ENCODE peak calls at places on chromosomes 11 and 22, in five cellular contexts. J, D, L, M and Z are unnamed samples.

GRCh38 chr11:78654071-78654470 is 79.4 kb upstream of the NARS2 start:
- DNase-seq in J (no peak), D (no peak), L (no peak), M (no peak), Z (no peak)

GRCh38 chr11:122207921-122208764 is 92.1 kb upstream of the BLID start:
- DNase-seq in J (no peak), D (no peak), L (peak; percentile 87), M (no peak), Z (no peak)

GRCh38 chr11:72739240-72740059 is 12.8 kb downstream of the ARAP1 start:
- DNase-seq in J (no peak), D (no peak), L (no peak), M (no peak), Z (no peak)

GRCh38 chr11:120336641-120337132 is 474 bp downstream of the ARHGEF12 start:
- DNase-seq in J (no peak), D (peak; percentile 59), L (peak; percentile 20), M (no peak), Z (no peak)

GRCh38 chr22:30855266-30855665 is 113.3 kb downstream of the MORC2 start:
- DNase-seq in J (no peak), D (no peak), L (no peak), M (no peak), Z (no peak)

GRCh38 chr11:62505784-62506145 is 40.8 kb downstream of the AHNAK start:
- DNase-seq in J (no peak), D (no peak), L (no peak), M (no peak), Z (no peak)

GRCh38 chr22:42399315-42400271 is 32.6 kb downstream of the NFAM1 start:
- DNase-seq in J (peak; percentile 17), D (peak; percentile 28), L (no peak), M (peak; percentile 40), Z (no peak)

GRCh38 chr11:116053538-116053919 is 549.3 kb upstream of the CADM1 start:
- DNase-seq in J (no peak), D (no peak), L (no peak), M (no peak), Z (no peak)

GRCh38 chr11:116232364-116232801 is 540.4 kb downstream of the BUD13 start:
- DNase-seq in J (no peak), D (no peak), L (no peak), M (no peak), Z (peak; percentile 34)

GRCh38 chr22:18012528-18012927 is 11.8 kb downstream of the MICAL3 start:
- DNase-seq in J (no peak), D (no peak), L (peak; percentile 62), M (no peak), Z (no peak)

GRCh38 chr11:118046964-118047700 is 29.7 kb upstream of the TMPRSS4 start:
- DNase-seq in J (no peak), D (no peak), L (no peak), M (no peak), Z (no peak)

GRCh38 chr22:42905702-42906183 is 48.7 kb upstream of the ARFGAP3 start:
- DNase-seq in J (no peak), D (peak; percentile 54), L (no peak), M (peak; percentile 53), Z (no peak)

GRCh38 chr11:61041755-61042518 is 60.4 kb upstream of the CD5 start:
- DNase-seq in J (no peak), D (no peak), L (no peak), M (peak; percentile 64), Z (peak; percentile 29)

GRCh38 chr22:43467171-43467570 is 55.4 kb downstream of the MPPED1 start:
- DNase-seq in J (no peak), D (no peak), L (no peak), M (peak; percentile 85), Z (no peak)

GRCh38 chr11:47778878-47779483 is 11.8 kb upstream of the FNBP4 start:
- DNase-seq in J (no peak), D (no peak), L (no peak), M (no peak), Z (no peak)

GRCh38 chr11:44067266-44067665 is 1.2 kb downstream of the ACCS start:
- DNase-seq in J (no peak), D (no peak), L (no peak), M (no peak), Z (no peak)

GRCh38 chr11:67355023-67355793 is 1.9 kb upstream of the POLD4 start:
- DNase-seq in J (no peak), D (no peak), L (no peak), M (peak; percentile 58), Z (no peak)

GRCh38 chr22:41365425-41365824 is 16.3 kb upstream of the TEF start:
- DNase-seq in J (no peak), D (no peak), L (no peak), M (no peak), Z (no peak)

GRCh38 chr11:103031834-103032233 is 60.1 kb downstream of the DCUN1D5 start:
- DNase-seq in J (no peak), D (no peak), L (peak; percentile 61), M (no peak), Z (no peak)
- H3K4me3 ChIP-seq in J (no peak overlapping the region), D (no peak overlapping the region), L (no peak overlapping the region), M (no peak overlapping the region), Z (no peak overlapping the region)

DNA sequence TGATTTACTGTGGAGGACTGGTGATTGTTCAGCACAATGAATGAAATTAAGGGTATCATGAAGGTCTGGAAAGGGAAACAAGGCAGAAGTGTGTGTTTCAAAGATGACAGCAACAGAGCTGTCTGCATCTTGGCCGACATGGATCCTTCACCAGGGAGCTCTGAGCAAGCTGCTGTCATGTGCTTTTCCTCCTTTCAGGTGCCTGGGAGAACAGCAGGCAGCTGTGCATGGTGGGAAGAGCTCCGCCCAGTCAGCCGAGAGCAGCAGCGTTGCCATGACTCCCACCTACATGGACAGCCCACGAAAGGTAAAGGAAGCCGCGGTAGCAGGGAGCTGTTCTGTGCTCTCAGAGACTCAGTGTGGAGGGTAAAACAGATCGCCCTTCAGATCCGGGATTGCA is 87.1 kb upstream of the YWHAH start:
- DNase-seq in J (no peak), D (no peak), L (no peak), M (no peak), Z (no peak)
- TF ChIP-seq POLR2A in J (no peak), D (no peak), L (no peak), M (no peak), Z (no peak)

GRCh38 chr22:47549741-47550340 is 787.4 kb downstream of the TBC1D22A start:
- DNase-seq in J (no peak), D (no peak), L (no peak), M (no peak), Z (no peak)

GRCh38 chr22:47550524-47551437 is 788.3 kb downstream of the TBC1D22A start:
- DNase-seq in J (no peak), D (no peak), L (no peak), M (peak; percentile 39), Z (no peak)

GRCh38 chr22:47552024-47552423 is 789.6 kb downstream of the TBC1D22A start:
- DNase-seq in J (no peak), D (no peak), L (no peak), M (no peak), Z (no peak)

GRCh38 chr22:47552541-47553205 is 790.2 kb downstream of the TBC1D22A start:
- DNase-seq in J (no peak), D (no peak), L (no peak), M (no peak), Z (no peak)

GRCh38 chr22:47551438-47551788 is 789.0 kb downstream of the TBC1D22A start:
- DNase-seq in J (no peak), D (no peak), L (no peak), M (no peak), Z (no peak)
- H3K9me3 ChIP-seq in J (no peaks in the 10 kb centered on the region), D (no peaks in the 10 kb centered on the region), L (peaks cover 37% of the 10 kb centered on the region), M (no peaks in the 10 kb centered on the region), Z (no peaks in the 10 kb centered on the region)

DNA sequence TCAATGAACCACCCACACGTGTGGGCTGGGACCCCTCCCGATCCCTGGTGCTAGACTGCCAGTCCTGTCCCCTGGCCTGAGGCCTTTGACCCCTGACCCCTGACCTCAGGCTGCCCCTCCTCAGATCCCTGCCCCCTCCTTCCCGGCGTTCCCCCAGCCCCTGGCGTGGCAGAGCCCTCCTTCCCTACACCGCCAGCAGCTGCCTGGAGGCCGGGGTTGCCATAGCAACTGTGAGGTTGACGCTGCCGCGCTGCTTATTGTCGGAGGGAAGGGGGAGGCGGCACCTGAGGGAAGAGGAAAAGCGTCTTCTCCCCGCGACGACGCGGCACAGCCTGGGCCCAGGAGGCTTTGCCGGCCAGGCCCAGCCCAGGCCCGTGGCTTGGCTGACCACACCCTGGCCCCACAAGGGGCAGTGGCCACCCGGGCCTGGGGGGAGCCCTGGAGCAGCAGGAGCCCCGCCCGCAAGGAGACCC is 32.6 kb downstream of the SHANK3 start:
- DNase-seq in J (peak; percentile 20), D (peak; percentile 59), L (peak; percentile 70), M (peak; percentile 64), Z (peak; percentile 39)
- H3K4me3 ChIP-seq in J (no peak overlapping the region), D (no peak overlapping the region), L (peak overlapping the region; percentile 15), M (no peak overlapping the region), Z (no peak overlapping the region)